ENCODE peak calls at places on chromosomes 3 and 15, in four cellular contexts. V is body of pancreas, Y is upper lobe of right lung, J is small intestine. L is an unnamed sample.
A peak's percentile ranks its signal among the peaks of the same experiment; 100 is the strongest.

GRCh38 chr3:150411106-150411460 is 3.0 kb downstream of the TSC22D2 start:
- DNase-seq in V (no peak), Y (no peak), J (no peak), L (no peak)

GRCh38 chr3:171606151-171606751 is 146.0 kb upstream of the TNIK start:
- DNase-seq in V (no peak), J (no peak), Y (no peak), L (no peak)

GRCh38 chr15:88174571-88174970 is 82.0 kb downstream of the NTRK3 start:
- DNase-seq in J (no peak), Y (no peak), V (no peak), L (no peak)

GRCh38 chr3:194976049-194976451 is 290.4 kb downstream of the FAM43A start:
- DNase-seq in V (peak; percentile 35), J (no peak), Y (peak; percentile 79), L (no peak)

GRCh38 chr15:63973212-63974009 is 72.9 kb downstream of the DAPK2 start:
- DNase-seq in Y (no peak), V (no peak), J (peak; percentile 89), L (peak; percentile 21)

GRCh38 chr15:29364429-29365078 is 94.9 kb upstream of the NSMCE3 start:
- DNase-seq in V (no peak), Y (no peak), J (no peak), L (peak; percentile 73)

GRCh38 chr3:137347132-137347531 is 389.3 kb downstream of the IL20RB start:
- DNase-seq in J (no peak), Y (no peak), V (no peak), L (peak; percentile 71)

GRCh38 chr15:68560501-68561113 is 18.2 kb upstream of the CORO2B start:
- DNase-seq in Y (peak; percentile 31), J (no peak), V (no peak), L (peak; percentile 50)

GRCh38 chr3:125045194-125045593 is 10.6 kb downstream of the HEG1 start:
- DNase-seq in V (no peak), J (no peak), Y (no peak), L (peak; percentile 41)

GRCh38 chr3:172522871-172523818 is at the start of gene TNFSF10:
- DNase-seq in J (peak; percentile 96), V (peak; percentile 73), Y (peak; percentile 77), L (peak; percentile 64)

GRCh38 chr15:63938486-63939061 is 104.8 kb upstream of the HERC1 start:
- DNase-seq in Y (no peak), V (no peak), J (no peak), L (no peak)

GRCh38 chr15:30649952-30650929 is 24.3 kb downstream of the ARHGAP11B start:
- DNase-seq in Y (no peak), J (no peak), V (no peak), L (no peak)

GRCh38 chr3:100319951-100320350 is 14.6 kb upstream of the NIT2 start:
- DNase-seq in Y (no peak), V (no peak), J (no peak), L (no peak)

GRCh38 chr15:77782691-77783090 is 150.0 kb upstream of the LINGO1 start:
- DNase-seq in Y (no peak), V (no peak), J (no peak), L (no peak)

GRCh38 chr3:146638718-146639117 is 33.6 kb upstream of the PLSCR5 start:
- DNase-seq in Y (no peak), V (no peak), J (no peak), L (no peak)

GRCh38 chr15:31457631-31458526 is 131.2 kb downstream of the KLF13 start:
- DNase-seq in Y (peak; percentile 56), V (no peak), J (no peak), L (peak; percentile 48)

GRCh38 chr3:179063945-179064560 is 7.6 kb downstream of the ZMAT3 start:
- DNase-seq in V (no peak), Y (no peak), J (no peak), L (no peak)
- H3K36me3 ChIP-seq in V (no peaks in the 10 kb centered on the region), Y (peaks cover 35% of the 10 kb centered on the region), J (peaks cover 4% of the 10 kb centered on the region), L (peaks cover 23% of the 10 kb centered on the region)

GRCh38 chr3:120418446-120418845 is 32.3 kb downstream of the FSTL1 start:
- DNase-seq in Y (no peak), V (no peak), J (no peak), L (no peak)

GRCh38 chr3:120415756-120416155 is 35.0 kb downstream of the FSTL1 start:
- DNase-seq in Y (no peak), J (no peak), V (no peak), L (no peak)

GRCh38 chr3:120416868-120417267 is 33.9 kb downstream of the FSTL1 start:
- DNase-seq in V (peak; percentile 18), Y (no peak), J (no peak), L (no peak)

GRCh38 chr3:120418866-120419490 is 31.8 kb downstream of the FSTL1 start:
- DNase-seq in Y (peak; percentile 71), V (peak; percentile 61), J (peak; percentile 77), L (peak; percentile 84)

DNA sequence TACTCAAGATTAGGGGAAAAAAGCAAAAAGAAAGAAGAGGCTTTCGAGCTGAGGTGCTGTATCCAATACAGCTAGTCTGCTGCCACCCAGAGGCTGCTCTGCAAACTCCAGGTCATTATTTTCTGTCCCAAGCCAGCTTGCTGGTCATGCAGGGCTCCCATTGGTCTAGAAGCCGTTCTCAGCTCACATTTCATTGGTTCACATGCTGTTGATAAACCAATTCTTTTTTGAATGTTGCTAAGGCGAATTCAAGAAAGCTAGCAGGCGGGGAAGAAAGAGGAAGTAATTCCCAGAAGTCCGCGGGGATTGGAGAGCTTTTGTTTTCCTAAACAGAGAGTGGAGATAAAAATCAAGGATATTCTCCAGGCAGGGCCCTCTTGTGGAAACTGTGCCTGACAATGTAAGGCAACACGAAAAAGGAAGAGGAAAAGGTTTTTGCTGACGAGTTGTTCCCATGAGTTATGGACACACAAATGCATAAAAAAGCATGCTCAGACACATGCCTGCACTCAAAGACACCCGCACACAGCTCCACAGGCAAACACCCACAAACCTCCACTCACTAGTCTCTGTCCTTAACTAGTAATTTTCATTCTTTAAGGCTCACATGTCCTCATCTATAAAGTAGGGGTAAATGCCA is 33.4 kb downstream of the FSTL1 start:
- DNase-seq in Y (peak; percentile 89), J (peak; percentile 97), V (peak; percentile 94), L (peak; percentile 98)
- H3K4me3 ChIP-seq in Y (peak overlapping the region; percentile 32), J (no peak overlapping the region), V (no peak overlapping the region), L (peak overlapping the region; percentile 64)

GRCh38 chr3:32048487-32049174 is 57.8 kb upstream of the GPD1L start:
- DNase-seq in Y (no peak), J (no peak), V (no peak), L (no peak)

GRCh38 chr3:32041316-32041715 is 59.8 kb downstream of the ZNF860 start:
- DNase-seq in V (no peak), J (peak; percentile 93), Y (no peak), L (no peak)

GRCh38 chr3:32046102-32046501 is 60.3 kb upstream of the GPD1L start:
- DNase-seq in J (no peak), V (no peak), Y (no peak), L (no peak)

DNA sequence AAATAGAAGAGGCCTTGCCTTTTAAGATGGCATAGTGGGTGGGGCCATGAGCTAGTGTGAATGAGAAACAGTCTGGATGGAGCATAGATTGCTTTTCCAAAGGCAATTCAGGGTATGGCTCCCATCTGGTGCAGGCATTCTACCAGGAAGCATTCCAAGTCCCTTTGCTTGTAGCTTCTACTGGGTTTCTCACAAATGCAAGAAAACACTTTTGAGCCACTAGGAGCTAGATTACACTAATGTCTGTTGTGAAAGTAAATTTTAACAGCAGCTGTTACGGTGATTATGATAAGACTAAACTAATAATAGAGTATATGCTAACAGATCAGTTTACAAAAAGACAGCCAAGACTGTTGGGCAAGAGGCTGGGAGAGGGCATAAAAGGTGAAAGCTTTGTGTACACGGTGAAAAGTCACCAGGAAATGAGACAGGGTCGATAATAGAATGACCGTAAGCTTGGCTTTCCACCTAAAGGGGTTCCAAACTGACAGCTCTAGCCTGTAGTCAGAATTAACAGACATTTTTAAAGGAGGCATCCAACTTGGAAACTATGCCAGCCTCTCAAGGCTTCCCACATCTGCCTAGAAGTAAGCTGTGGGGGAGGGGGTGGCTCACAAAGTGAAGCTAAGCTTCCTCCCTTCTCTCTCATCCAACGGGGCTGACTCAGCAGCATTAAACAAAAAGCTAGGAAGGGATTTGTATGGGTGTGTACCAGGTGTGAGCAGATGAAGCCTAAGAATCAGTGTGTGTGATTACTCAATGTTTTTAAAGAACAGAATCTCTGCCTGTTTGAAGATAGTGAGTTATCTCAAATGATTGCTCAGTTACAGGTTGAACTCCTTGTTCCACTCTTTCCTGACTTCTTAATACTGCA is 61.1 kb upstream of the GPD1L start:
- DNase-seq in J (peak; percentile 78), Y (no peak), V (peak; percentile 78), L (peak; percentile 52)
- H3K27ac ChIP-seq in J (peak overlapping the region; percentile 68), Y (peak overlapping the region; percentile 53), V (peak overlapping the region; percentile 80), L (no peak overlapping the region)

GRCh38 chr3:130992344-130992743 is 34.3 kb downstream of the ASTE1 start:
- DNase-seq in V (no peak), Y (no peak), J (no peak), L (no peak)

DNA sequence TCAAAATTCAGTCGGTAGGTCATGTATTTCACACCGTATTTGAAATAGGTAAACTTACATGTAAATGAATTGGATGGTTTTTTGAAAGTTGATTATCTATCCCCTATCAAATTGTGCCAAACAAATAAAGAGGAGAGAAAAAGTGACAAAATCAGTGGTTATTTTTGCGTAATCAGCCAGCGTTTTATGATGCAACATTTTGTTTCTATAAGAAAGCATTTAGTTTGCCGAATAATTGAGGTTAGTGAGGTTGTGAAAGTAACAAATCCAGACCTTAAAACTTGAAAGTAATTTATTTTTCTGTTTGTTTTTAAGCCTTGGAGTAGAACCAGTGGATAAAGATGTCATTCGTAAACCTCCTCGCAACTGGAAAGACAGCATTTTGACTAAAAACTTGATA is 29.3 kb downstream of the ASTE1 start:
- DNase-seq in Y (no peak), V (no peak), J (no peak), L (no peak)
- H3K36me3 ChIP-seq in Y (peaks cover 78% of the 10 kb centered on the region), V (no peaks in the 10 kb centered on the region), J (peaks cover 6% of the 10 kb centered on the region), L (peaks cover 76% of the 10 kb centered on the region)

L was measured in endodermal cell.